ENCODE peak calls at places on chromosomes 13 and 19, in four cellular contexts. G, D, R and A are unnamed samples.

GRCh38 chr13:87671824-87672603 is 843 bp downstream of the SLITRK5 start:
- DNase-seq in G (no peak), D (peak), R (peak), A (peak)

GRCh38 chr19:35088514-35088913 is 27.1 kb upstream of the FXYD3 start:
- DNase-seq in G (peak), D (no peak), R (no peak), A (no peak)

GRCh38 chr13:44573790-44574465 is 2.2 kb downstream of the TSC22D1 start:
- DNase-seq in G (peak), D (peak), R (peak), A (peak)

GRCh38 chr13:43564941-43565340 is 221.8 kb downstream of the ENOX1 start:
- DNase-seq in G (no peak), D (no peak), R (no peak), A (no peak)

GRCh38 chr19:35843676-35844481 is 8.4 kb downstream of the NPHS1 start:
- DNase-seq in G (no peak), D (peak), R (no peak), A (no peak)

GRCh38 chr13:77507931-77508776 is 27.4 kb upstream of the SCEL start:
- DNase-seq in G (peak), D (no peak), R (no peak), A (no peak)

GRCh38 chr13:80265348-80265747 is 75.6 kb downstream of the SPRY2 start:
- DNase-seq in G (no peak), D (no peak), R (no peak), A (no peak)

GRCh38 chr19:30565680-30566079 is 193.5 kb downstream of the ZNF536 start:
- DNase-seq in G (no peak), D (no peak), R (no peak), A (no peak)

GRCh38 chr19:4058696-4059492 is 7.8 kb downstream of the ZBTB7A start:
- DNase-seq in G (no peak), D (no peak), R (no peak), A (no peak)

GRCh38 chr19:3075605-3076431 is 13.5 kb upstream of the TLE5 start:
- DNase-seq in G (no peak), D (peak), R (peak), A (peak)

GRCh38 chr13:110258876-110259631 is 47.9 kb downstream of the COL4A1 start:
- DNase-seq in G (no peak), D (no peak), R (no peak), A (no peak)

GRCh38 chr19:30374791-30375650 is 2.8 kb downstream of the ZNF536 start:
- DNase-seq in G (no peak), D (peak), R (no peak), A (no peak)

GRCh38 chr13:44312898-44313551 is 60.6 kb upstream of the SERP2 start:
- DNase-seq in G (peak), D (no peak), R (no peak), A (no peak)

GRCh38 chr13:94195715-94196114 is 283.8 kb downstream of the DCT start:
- DNase-seq in G (peak), D (no peak), R (no peak), A (no peak)

GRCh38 chr13:98664047-98664446 is 87.1 kb upstream of the STK24 start:
- DNase-seq in G (no peak), D (no peak), R (no peak), A (no peak)

GRCh38 chr19:4567584-4568071 is 8.1 kb upstream of the SEMA6B start:
- DNase-seq in G (no peak), D (peak), R (peak), A (no peak)

GRCh38 chr13:80884031-80884785 is 543.3 kb upstream of the SPRY2 start:
- DNase-seq in G (no peak), D (peak), R (no peak), A (no peak)

GRCh38 chr19:19817357-19817756 is 4.2 kb downstream of the ZNF506 start:
- DNase-seq in G (no peak), D (no peak), R (no peak), A (no peak)

GRCh38 chr19:52735734-52736133 is 890 bp upstream of the ZNF611 start:
- DNase-seq in G (no peak), D (no peak), R (peak), A (no peak)

GRCh38 chr19:46984077-46985010 is 35.3 kb upstream of the NPAS1 start:
- DNase-seq in G (peak), D (no peak), R (peak), A (no peak)